ENCODE peak calls at places on chromosomes 5 and 9, in seven cellular contexts. R is left kidney; Y is fibroblast of the aortic adventitia; F is GM12865; U is GM23248; B is mucosa of gallbladder; P is stimulated activated CD4-positive, alpha-beta T cell treated with anti-CD3 and anti-CD28 coated beads, Interleukin-1b, Interleukin-23, amount 100 ng/mL, for 1 hour. T is an unnamed sample.

GRCh38 chr5:142151436-142152382 is 43.1 kb downstream of the NDFIP1 start:
- DNase-seq in R (peak; percentile 86), Y (peak; percentile 91), F (peak; percentile 73), U (peak; percentile 78), B (peak; percentile 58), P (peak; percentile 21), T (peak; percentile 59)

GRCh38 chr5:40447438-40447837 is 232.3 kb upstream of the PTGER4 start:
- DNase-seq in R (no peak), Y (peak; percentile 51), F (no peak), U (peak; percentile 40), B (no peak), P (no peak), T (no peak)

GRCh38 chr5:180825768-180826525 is 23.3 kb upstream of the MGAT1 start:
- DNase-seq in R (no peak), Y (peak; percentile 84), F (no peak), U (peak; percentile 76), B (peak; percentile 87), P (no peak), T (peak; percentile 60)

GRCh38 chr9:92517046-92517445 is 18.7 kb downstream of the ECM2 start:
- DNase-seq in R (no peak), Y (no peak), F (no peak), U (no peak), B (no peak), P (no peak), T (no peak)

GRCh38 chr5:174690256-174690655 is 34.1 kb upstream of the MSX2 start:
- DNase-seq in R (peak; percentile 50), Y (no peak), F (no peak), U (peak; percentile 17), B (no peak), P (no peak), T (no peak)

GRCh38 chr9:6645153-6646027 is at the start of gene GLDC:
- DNase-seq in R (peak; percentile 95), Y (no peak), F (peak; percentile 91), U (no peak), B (peak; percentile 76), P (peak; percentile 15), T (peak; percentile 56)

GRCh38 chr5:13591621-13592020 is 352.9 kb downstream of the DNAH5 start:
- DNase-seq in R (no peak), Y (peak; percentile 89), F (no peak), U (peak; percentile 79), B (no peak), P (no peak), T (no peak)

GRCh38 chr9:93730213-93730612 is 153.8 kb downstream of the PHF2 start:
- DNase-seq in R (peak; percentile 56), Y (no peak), F (no peak), U (no peak), B (no peak), P (no peak), T (no peak)

GRCh38 chr5:94499806-94500205 is 118.6 kb downstream of the KIAA0825 start:
- DNase-seq in R (no peak), Y (no peak), F (no peak), U (no peak), B (no peak), P (no peak), T (no peak)

GRCh38 chr9:25681270-25681669 is 3.0 kb upstream of the TUSC1 start:
- DNase-seq in R (no peak), Y (peak; percentile 90), F (no peak), U (peak; percentile 79), B (no peak), P (no peak), T (no peak)

GRCh38 chr5:16809816-16810502 is 126.1 kb downstream of the MYO10 start:
- DNase-seq in R (no peak), Y (peak; percentile 92), F (no peak), U (peak; percentile 84), B (peak; percentile 69), P (no peak), T (no peak)

GRCh38 chr5:5644249-5644648 is 221.8 kb downstream of the ICE1 start:
- DNase-seq in R (no peak), Y (no peak), F (no peak), U (no peak), B (no peak), P (no peak), T (no peak)

GRCh38 chr9:76873056-76873792 is 32.7 kb downstream of the PRUNE2 start:
- DNase-seq in R (peak; percentile 10), Y (peak; percentile 56), F (no peak), U (peak; percentile 65), B (no peak), P (no peak), T (no peak)

GRCh38 chr9:96418920-96419690 is 935 bp upstream of the ZNF367 start:
- DNase-seq in R (peak; percentile 87), Y (peak; percentile 40), F (peak; percentile 88), U (peak; percentile 78), B (peak; percentile 61), P (peak; percentile 13), T (peak; percentile 80)

GRCh38 chr9:5388026-5388806 is 48.5 kb upstream of the RLN1 start:
- DNase-seq in R (no peak), Y (no peak), F (no peak), U (peak; percentile 18), B (no peak), P (no peak), T (no peak)

GRCh38 chr9:79616971-79617370 is 45.2 kb downstream of the TLE4 start:
- DNase-seq in R (no peak), Y (no peak), F (no peak), U (no peak), B (no peak), P (no peak), T (no peak)

GRCh38 chr5:77431286-77431685 is 60.8 kb downstream of the WDR41 start:
- DNase-seq in R (no peak), Y (peak; percentile 24), F (no peak), U (peak; percentile 48), B (no peak), P (no peak), T (no peak)

GRCh38 chr9:3001311-3001710 is 157.4 kb upstream of the PUM3 start:
- DNase-seq in R (no peak), Y (no peak), F (no peak), U (peak; percentile 3), B (no peak), P (no peak), T (no peak)

GRCh38 chr5:88824892-88825781 is 57.8 kb downstream of the MEF2C start:
- DNase-seq in R (peak; percentile 23), Y (peak; percentile 78), F (no peak), U (peak; percentile 79), B (peak; percentile 21), P (no peak), T (no peak)

GRCh38 chr5:157459715-157460599 is at the start of gene NIPAL4:
- DNase-seq in R (peak; percentile 55), Y (no peak), F (no peak), U (peak; percentile 48), B (no peak), P (peak; percentile 32), T (no peak)

GRCh38 chr9:89564257-89564878 is 40.4 kb upstream of the GADD45G start:
- DNase-seq in R (peak; percentile 60), Y (no peak), F (peak; percentile 74), U (no peak), B (no peak), P (no peak), T (no peak)

GRCh38 chr9:117178596-117179111 is 236.2 kb downstream of the ASTN2 start:
- DNase-seq in R (peak; percentile 32), Y (no peak), F (no peak), U (no peak), B (no peak), P (no peak), T (no peak)

GRCh38 chr5:150320048-150320555 is 17.4 kb upstream of the ARSI start:
- DNase-seq in R (peak; percentile 59), Y (peak; percentile 81), F (no peak), U (peak; percentile 96), B (peak; percentile 65), P (no peak), T (peak; percentile 26)

GRCh38 chr9:138116521-138116920 is 238.9 kb downstream of the CACNA1B start:
- DNase-seq in R (peak; percentile 14), Y (no peak), F (no peak), U (no peak), B (no peak), P (no peak), T (no peak)

GRCh38 chr5:61151893-61152292 is 10.4 kb downstream of the SMIM15 start:
- DNase-seq in R (no peak), Y (no peak), F (no peak), U (no peak), B (no peak), P (no peak), T (no peak)